ENCODE peak calls at places on chromosomes 7 and 10, in ten cellular contexts. K is CD4-positive, alpha-beta memory T cell; S is H9; W is IMR-90; G is ascending aorta; I is aorta; Z is tibial nerve; L is Panc1; V is tibial artery; U is PC-9. H is an unnamed sample. For H3K27me3 and H3K4me1, the result is how much of the 10 kb centered on the place peaks cover.

GRCh38 chr10:122099562-122099961 is 110.6 kb downstream of the TACC2 start:
- DNase-seq in G (no peak), Z (no peak), V (no peak), K (no peak), I (no peak), U (no peak), W (no peak), S (no peak), L (no peak), H (no peak)

GRCh38 chr7:26397786-26398435 is 106.2 kb downstream of the SNX10 start:
- DNase-seq in S (peak), I (no peak), W (no peak), G (no peak), V (peak), Z (no peak), L (no peak), K (no peak), U (no peak), H (no peak)

GRCh38 chr10:120172371-120172770 is 279.8 kb downstream of the SEC23IP start:
- DNase-seq in I (no peak), G (no peak), W (no peak), L (no peak), S (no peak), K (no peak), U (no peak), V (no peak), Z (no peak), H (no peak)

GRCh38 chr7:131194070-131194865 is 133.4 kb upstream of the MKLN1 start:
- DNase-seq in L (no peak), S (no peak), Z (no peak), I (no peak), V (no peak), K (no peak), W (no peak), G (no peak), U (no peak), H (no peak)

GRCh38 chr7:27239780-27240731 is 2.5 kb upstream of the EVX1 start:
- DNase-seq in G (no peak), Z (no peak), U (no peak), L (no peak), V (no peak), S (peak), W (no peak), K (no peak), I (no peak), H (no peak)

GRCh38 chr10:131838921-131839320 is 61.9 kb upstream of the PPP2R2D start:
- DNase-seq in K (no peak), S (no peak), G (no peak), I (peak), Z (no peak), U (no peak), V (peak), W (no peak), L (no peak), H (no peak)

GRCh38 chr7:151795168-151795754 is 81.7 kb downstream of the PRKAG2 start:
- DNase-seq in Z (no peak), K (peak), S (no peak), G (no peak), V (no peak), W (no peak), U (no peak), L (no peak), I (peak), H (no peak)

GRCh38 chr7:120055300-120055699 is 217.7 kb upstream of the KCND2 start:
- DNase-seq in V (no peak), U (peak), G (no peak), Z (no peak), L (no peak), S (no peak), I (no peak), K (no peak), W (peak), H (peak)

GRCh38 chr7:129073738-129074137 is 18.8 kb upstream of the TNPO3 start:
- DNase-seq in V (no peak), G (no peak), K (no peak), Z (no peak), L (no peak), W (no peak), I (no peak), U (no peak), S (no peak), H (no peak)

GRCh38 chr7:150970424-150970823 is 7.7 kb downstream of the KCNH2 start:
- DNase-seq in W (no peak), V (no peak), S (no peak), L (no peak), G (no peak), Z (no peak), U (no peak), K (no peak), I (no peak), H (no peak)

GRCh38 chr7:68547181-68547580 is 1051.1 kb upstream of the AUTS2 start:
- DNase-seq in W (no peak), U (no peak), L (no peak), K (no peak), Z (no peak), I (no peak), G (no peak), S (no peak), V (no peak), H (no peak)

GRCh38 chr7:107173191-107173590 is 4.4 kb downstream of the HBP1 start:
- DNase-seq in I (no peak), S (no peak), L (no peak), Z (no peak), K (no peak), G (no peak), U (no peak), W (no peak), V (no peak), H (no peak)

GRCh38 chr7:50270531-50271018 is 33.9 kb upstream of the IKZF1 start:
- DNase-seq in S (no peak), Z (no peak), K (no peak), U (no peak), I (no peak), V (no peak), L (no peak), G (no peak), W (no peak), H (no peak)

GRCh38 chr7:140924019-140924820 is 509 bp downstream of the BRAF start:
- DNase-seq in S (peak), W (peak), I (peak), U (peak), K (peak), Z (peak), G (peak), L (no peak), V (peak), H (no peak)

GRCh38 chr7:114048386-114049235 is 129.8 kb upstream of the PPP1R3A start:
- DNase-seq in S (no peak), U (no peak), Z (no peak), V (no peak), G (no peak), W (peak), I (no peak), L (peak), K (peak), H (no peak)

GRCh38 chr7:75814407-75814947 is 871 bp upstream of the CCL24 start:
- DNase-seq in L (no peak), S (no peak), K (no peak), W (peak), V (no peak), G (no peak), U (no peak), Z (no peak), I (no peak), H (no peak)

GRCh38 chr7:5437987-5438386 is 14.4 kb upstream of the TNRC18 start:
- DNase-seq in I (no peak), S (no peak), G (no peak), Z (no peak), K (no peak), W (no peak), L (no peak), V (no peak), U (no peak), H (no peak)

GRCh38 chr7:156116514-156116913 is 304.3 kb upstream of the SHH start:
- DNase-seq in U (no peak), V (no peak), W (no peak), I (no peak), S (no peak), L (no peak), Z (no peak), K (no peak), G (no peak), H (no peak)

GRCh38 chr7:151361193-151361959 is 19.8 kb downstream of the NUB1 start:
- DNase-seq in V (no peak), S (no peak), Z (no peak), L (no peak), W (peak), G (no peak), K (no peak), I (no peak), U (no peak), H (no peak)

GRCh38 chr7:54615545-54615944 is 73.4 kb downstream of the VSTM2A start:
- DNase-seq in W (no peak), U (peak), K (no peak), V (no peak), S (no peak), L (no peak), Z (no peak), G (no peak), I (no peak), H (peak)

GRCh38 chr10:2054728-2055127 is 317.4 kb upstream of the ADARB2 start:
- DNase-seq in Z (no peak), U (no peak), G (no peak), S (no peak), I (no peak), W (no peak), V (no peak), L (no peak), K (no peak), H (no peak)

GRCh38 chr10:96511044-96511945 is 2.4 kb downstream of the TLL2 start:
- DNase-seq in U (no peak), W (peak), K (no peak), L (peak), I (no peak), G (no peak), Z (no peak), V (no peak), S (peak), H (peak)

GRCh38 chr7:33766396-33766795 is 138.9 kb upstream of the BMPER start:
- DNase-seq in W (no peak), K (no peak), V (no peak), Z (no peak), G (no peak), S (no peak), L (no peak), U (no peak), I (no peak), H (no peak)

GRCh38 chr7:84337386-84337785 is 142.8 kb upstream of the SEMA3A start:
- DNase-seq in Z (no peak), W (peak), I (no peak), G (no peak), V (no peak), U (no peak), L (no peak), S (no peak), K (no peak), H (peak)

GRCh38 chr10:123996302-123996701 is 97.1 kb downstream of the CHST15 start:
- DNase-seq in V (no peak), I (no peak), L (no peak), W (no peak), K (no peak), U (no peak), Z (no peak), S (no peak), G (no peak), H (peak)

GRCh38 chr7:8923164-8923806 is 489.9 kb downstream of the NXPH1 start:
- DNase-seq in W (no peak), G (no peak), K (no peak), L (no peak), S (no peak), I (no peak), V (no peak), Z (no peak), U (no peak), H (no peak)

GRCh38 chr7:129947701-129948100 is 5.1 kb downstream of the UBE2H start:
- DNase-seq in I (no peak), S (no peak), Z (no peak), K (no peak), W (no peak), V (no peak), L (no peak), G (peak), U (no peak), H (no peak)

GRCh38 chr10:84193846-84194423 is 402 bp upstream of the CDHR1 start:
- DNase-seq in S (no peak), I (no peak), V (no peak), K (no peak), G (no peak), L (no peak), W (no peak), U (no peak), Z (no peak), H (no peak)

GRCh38 chr10:11529276-11529675 is 82.2 kb downstream of the USP6NL start:
- DNase-seq in W (no peak), G (no peak), Z (no peak), K (no peak), S (no peak), U (no peak), V (no peak), I (no peak), L (no peak), H (no peak)

GRCh38 chr7:144785491-144785890 is 50.4 kb downstream of the TPK1 start:
- DNase-seq in V (no peak), K (no peak), W (no peak), I (no peak), U (no peak), S (no peak), Z (no peak), G (no peak), L (no peak), H (no peak)

GRCh38 chr10:87771871-87772500 is 46.0 kb downstream of the ATAD1 start:
- DNase-seq in S (no peak), W (peak), Z (no peak), U (no peak), G (no peak), L (no peak), K (peak), I (no peak), V (no peak), H (no peak)

GRCh38 chr7:96188623-96188991 is 133.3 kb downstream of the SLC25A13 start:
- DNase-seq in Z (no peak), V (no peak), S (no peak), U (no peak), W (peak), I (no peak), K (no peak), G (no peak), L (no peak), H (no peak)

GRCh38 chr10:11150255-11150731 is 132.6 kb downstream of the CELF2 start:
- DNase-seq in S (no peak), K (peak), L (no peak), G (no peak), W (no peak), Z (no peak), V (no peak), U (no peak), I (no peak), H (no peak)

GRCh38 chr7:79820387-79820786 is 314.2 kb upstream of the GNAI1 start:
- DNase-seq in V (peak), U (no peak), L (no peak), W (peak), G (no peak), Z (peak), S (no peak), I (no peak), K (no peak), H (no peak)

GRCh38 chr7:158695726-158696452 is 8.7 kb downstream of the NCAPG2 start:
- DNase-seq in K (peak), W (peak), Z (peak), U (peak), S (peak), L (no peak), I (peak), V (peak), G (no peak), H (peak)

GRCh38 chr10:131928248-131929095 is 27.7 kb downstream of the PPP2R2D start:
- DNase-seq in W (peak), U (no peak), Z (no peak), S (no peak), G (no peak), V (no peak), I (no peak), L (no peak), K (peak), H (no peak)

DNA sequence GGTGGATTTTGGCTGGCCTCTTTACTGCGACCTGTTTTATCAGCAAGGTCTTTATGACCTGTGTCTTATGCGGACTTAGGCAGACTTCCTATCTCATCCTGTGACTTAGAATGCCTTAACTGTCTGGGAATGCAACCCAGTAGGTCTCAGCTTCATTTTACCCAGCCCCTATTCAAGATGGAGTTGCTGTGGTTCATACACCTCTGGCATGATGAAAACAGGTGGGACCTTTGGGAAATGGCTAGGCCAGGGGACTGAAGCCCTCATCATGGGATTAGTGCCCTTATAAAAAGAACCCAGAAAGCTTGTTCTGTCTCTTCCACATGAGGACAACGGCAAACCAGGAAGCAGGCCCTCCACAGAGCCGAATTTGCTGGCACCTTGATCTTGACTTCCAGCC is 172.1 kb upstream of the MYO3A start:
- DNase-seq in K (no peak), U (no peak), V (no peak), Z (no peak), I (no peak), L (no peak), W (no peak), S (no peak), G (no peak), H (no peak)
- H3K27me3 ChIP-seq in K (under half), U (under half), V (under half), Z (under half), I (under half), L (under half), W (under half), S (under half), G (under half), H (under half)

DNA sequence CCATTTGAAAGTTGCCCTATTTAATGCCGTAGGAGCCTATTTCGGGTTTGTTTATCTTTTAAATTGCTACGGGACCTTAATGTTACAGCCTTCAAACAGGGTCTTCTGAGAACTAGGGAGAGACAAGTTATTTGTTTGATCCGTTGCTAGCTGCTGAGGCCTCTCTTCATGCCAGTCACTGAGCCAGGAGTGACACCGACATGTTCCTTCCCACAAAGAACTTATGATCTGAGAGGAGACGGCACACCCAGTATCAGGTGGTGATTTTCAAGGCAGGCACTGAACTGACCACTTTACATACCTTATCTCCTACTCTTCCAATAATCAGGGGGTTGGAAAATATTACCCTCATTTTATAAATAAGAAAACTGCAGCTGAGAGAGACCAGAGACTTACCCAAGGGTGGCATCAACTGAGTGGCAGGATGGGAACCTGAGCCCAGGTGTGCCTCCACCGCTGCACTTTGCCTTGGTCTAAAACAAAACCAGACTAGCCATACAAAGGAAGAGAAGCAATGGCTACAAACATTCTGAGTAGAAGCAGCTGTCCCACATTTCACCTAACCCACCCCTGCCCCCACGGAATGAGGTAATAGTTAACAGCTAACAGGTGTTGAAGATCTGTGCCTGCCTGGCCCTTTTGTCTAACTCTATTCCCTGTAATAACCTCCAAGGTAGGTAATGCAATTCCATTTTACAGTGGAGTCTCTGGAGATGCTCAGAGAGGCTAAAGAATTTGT is 40.4 kb downstream of the PPP1R3C start:
- DNase-seq in G (no peak), L (no peak), V (no peak), U (no peak), I (no peak), S (no peak), W (no peak), Z (no peak), K (no peak), H (no peak)
- H3K4me1 ChIP-seq in G (under half), L (under half), V (half or more), U (under half), I (under half), S (under half), W (under half), Z (half or more), K (under half), H (under half)

DNA sequence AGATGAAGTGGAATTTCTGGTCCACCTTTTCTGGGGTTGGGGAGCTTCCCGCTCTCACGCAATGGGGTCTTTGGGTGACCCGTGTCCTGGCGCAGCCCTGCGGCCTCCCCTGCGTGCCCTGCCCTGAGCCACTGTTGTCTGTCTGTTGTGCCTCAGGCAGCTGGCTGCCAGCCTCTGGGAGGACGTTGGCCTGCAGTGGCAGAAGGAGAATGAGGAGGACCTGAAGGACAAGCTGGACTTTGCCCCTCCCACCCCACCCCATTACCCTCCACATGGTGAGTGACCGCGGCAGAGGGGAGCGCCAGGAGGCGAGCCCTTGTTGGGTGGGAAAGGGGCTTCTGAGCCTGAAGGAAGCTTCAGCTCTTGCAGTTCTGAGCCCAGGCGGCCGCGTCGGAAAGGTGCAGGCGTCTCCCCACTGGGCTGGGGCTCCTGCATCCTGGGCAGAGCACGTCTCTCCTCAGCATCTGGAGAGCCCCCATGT is 14.2 kb upstream of the PRKAR1B start:
- DNase-seq in W (no peak), I (no peak), Z (no peak), S (no peak), L (no peak), U (no peak), V (no peak), K (no peak), G (no peak), H (no peak)
- H3K27me3 ChIP-seq in W (under half), I (under half), Z (under half), S (under half), L (under half), U (under half), V (under half), K (under half), G (under half), H (under half)

DNA sequence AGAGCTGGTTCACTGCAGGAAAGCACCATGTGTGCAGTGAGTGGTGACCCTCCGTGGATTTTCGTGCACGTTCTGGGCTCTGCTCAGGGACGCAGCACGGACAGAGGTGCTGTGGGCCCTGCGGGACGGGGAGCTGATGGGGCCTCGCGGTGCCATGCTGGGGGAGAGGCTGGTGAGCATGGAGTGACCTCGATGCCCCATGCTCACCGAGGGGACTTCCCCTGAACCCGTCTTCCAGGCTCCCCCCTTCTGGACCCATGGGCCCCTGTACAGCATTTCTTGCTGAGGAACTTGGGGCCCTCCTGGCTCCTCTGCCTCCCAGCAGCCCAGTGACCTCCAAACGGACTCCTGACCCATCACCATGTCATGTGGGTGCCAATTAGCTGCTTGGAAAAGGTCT is 253.7 kb downstream of the DNAJB6 start:
- DNase-seq in L (no peak), U (no peak), K (no peak), V (no peak), W (no peak), Z (no peak), S (no peak), I (no peak), G (no peak), H (no peak)
- H3K4me1 ChIP-seq in L (under half), U (under half), K (under half), V (under half), W (under half), Z (under half), S (under half), I (under half), G (under half), H (under half)